ENCODE peak calls at places on chromosomes 2 and 18, in ten cellular contexts. A is mesenchymal stem cell; C is heart left ventricle; L is GM23248; J is body of pancreas; Q is ascending aorta; Z is Peyer's patch; W is CD8-positive, alpha-beta T cell; T is SK-N-SH; V is K562. D is an unnamed sample. For H3K4me1, the result is how much of the 10 kb centered on the place peaks cover.

GRCh38 chr2:74188018-74188601 is 9.4 kb upstream of the MOB1A start:
- DNase-seq in A (peak), C (peak), L (peak), J (no peak), Q (no peak), Z (no peak), W (no peak), T (no peak), V (no peak), D (no peak)

GRCh38 chr2:162711832-162712540 is 126.6 kb downstream of the KCNH7 start:
- DNase-seq in A (no peak), C (no peak), L (no peak), J (peak), Q (no peak), Z (no peak), W (no peak), T (no peak), V (no peak), D (no peak)

GRCh38 chr2:239711911-239712570 is 311.2 kb upstream of the HDAC4 start:
- DNase-seq in A (no peak), C (no peak), L (no peak), J (no peak), Q (peak), Z (peak), W (no peak), T (no peak), V (no peak), D (no peak)

GRCh38 chr18:3623769-3624545 is 174.0 kb downstream of the TGIF1 start:
- DNase-seq in A (peak), C (peak), L (peak), J (peak), Q (peak), Z (peak), W (no peak), T (peak), V (peak), D (peak)

GRCh38 chr2:27663160-27663462 is 303 bp downstream of the SUPT7L start:
- DNase-seq in A (no peak), C (no peak), L (no peak), J (no peak), Q (no peak), Z (no peak), W (no peak), T (no peak), V (no peak), D (no peak)

GRCh38 chr18:76578571-76579300 is 83.7 kb upstream of the ZNF516 start:
- DNase-seq in A (no peak), C (no peak), L (peak), J (no peak), Q (no peak), Z (no peak), W (peak), T (no peak), V (no peak), D (no peak)

GRCh38 chr2:223819891-223820290 is 17.5 kb downstream of the AP1S3 start:
- DNase-seq in A (no peak), C (no peak), L (no peak), J (no peak), Q (no peak), Z (no peak), W (no peak), T (no peak), V (no peak), D (no peak)

GRCh38 chr2:100291152-100291970 is 30.9 kb downstream of the LONRF2 start:
- DNase-seq in A (peak), C (peak), L (peak), J (peak), Q (no peak), Z (no peak), W (peak), T (peak), V (peak), D (peak)

GRCh38 chr2:120403676-120404075 is 57.7 kb downstream of the INHBB start:
- DNase-seq in A (no peak), C (no peak), L (no peak), J (no peak), Q (no peak), Z (no peak), W (no peak), T (no peak), V (no peak), D (no peak)

GRCh38 chr2:147696426-147696825 is 148.4 kb upstream of the ACVR2A start:
- DNase-seq in A (no peak), C (no peak), L (peak), J (no peak), Q (no peak), Z (no peak), W (no peak), T (no peak), V (no peak), D (no peak)

GRCh38 chr2:16125614-16126125 is 185.3 kb downstream of the MYCN start:
- DNase-seq in A (no peak), C (no peak), L (no peak), J (no peak), Q (no peak), Z (peak), W (no peak), T (no peak), V (no peak), D (no peak)

GRCh38 chr2:234241656-234242445 is 191.3 kb downstream of the SPP2 start:
- DNase-seq in A (peak), C (no peak), L (peak), J (no peak), Q (no peak), Z (no peak), W (no peak), T (no peak), V (no peak), D (no peak)

GRCh38 chr2:179336782-179337534 is 72.3 kb upstream of the SESTD1 start:
- DNase-seq in A (peak), C (peak), L (peak), J (no peak), Q (no peak), Z (no peak), W (no peak), T (no peak), V (no peak), D (no peak)

GRCh38 chr18:8990276-8991031 is 112.0 kb upstream of the NDUFV2 start:
- DNase-seq in A (no peak), C (peak), L (peak), J (peak), Q (no peak), Z (no peak), W (no peak), T (no peak), V (no peak), D (no peak)

GRCh38 chr2:240965296-240965904 is 33.0 kb upstream of the SNED1 start:
- DNase-seq in A (no peak), C (peak), L (no peak), J (no peak), Q (peak), Z (peak), W (no peak), T (peak), V (no peak), D (peak)

GRCh38 chr2:172299741-172300140 is 127.6 kb upstream of the ITGA6 start:
- DNase-seq in A (no peak), C (no peak), L (peak), J (peak), Q (no peak), Z (no peak), W (no peak), T (no peak), V (no peak), D (no peak)

GRCh38 chr2:104703669-104704068 is 150.2 kb upstream of the POU3F3 start:
- DNase-seq in A (no peak), C (no peak), L (no peak), J (no peak), Q (no peak), Z (no peak), W (no peak), T (no peak), V (no peak), D (no peak)

GRCh38 chr18:49892148-49892924 is 79.0 kb upstream of the ACAA2 start:
- DNase-seq in A (peak), C (no peak), L (no peak), J (no peak), Q (no peak), Z (no peak), W (no peak), T (no peak), V (no peak), D (no peak)

GRCh38 chr18:41144444-41144843 is 810.6 kb upstream of the PIK3C3 start:
- DNase-seq in A (peak), C (no peak), L (peak), J (no peak), Q (no peak), Z (no peak), W (no peak), T (no peak), V (no peak), D (no peak)

DNA sequence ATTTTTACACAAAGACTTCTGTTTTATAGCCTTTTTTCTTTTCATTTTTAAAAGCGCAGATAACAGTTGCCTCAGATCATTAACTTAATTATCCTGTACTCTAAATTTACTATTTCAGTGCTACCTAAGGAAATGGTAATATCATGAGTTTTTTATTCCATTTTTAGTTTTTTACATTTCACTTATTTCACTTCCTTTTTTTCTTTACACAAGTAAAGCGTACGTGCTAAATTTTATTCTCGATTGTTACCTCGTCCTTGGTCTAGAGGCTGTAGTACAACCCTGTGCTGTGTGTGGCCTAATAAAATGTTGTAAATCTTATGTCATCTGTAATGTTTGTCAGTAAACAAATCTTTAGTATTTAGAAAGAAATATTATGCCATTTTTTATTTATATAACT is 49.2 kb downstream of the CRIM1 start:
- DNase-seq in A (no peak), C (no peak), L (no peak), J (no peak), Q (no peak), Z (no peak), W (no peak), T (no peak), V (no peak), D (no peak)
- H3K4me1 ChIP-seq in A (under half), C (under half), L (half or more), J (under half), Q (under half), Z (under half), W (under half), T (under half), V (under half), D (under half)

DNA sequence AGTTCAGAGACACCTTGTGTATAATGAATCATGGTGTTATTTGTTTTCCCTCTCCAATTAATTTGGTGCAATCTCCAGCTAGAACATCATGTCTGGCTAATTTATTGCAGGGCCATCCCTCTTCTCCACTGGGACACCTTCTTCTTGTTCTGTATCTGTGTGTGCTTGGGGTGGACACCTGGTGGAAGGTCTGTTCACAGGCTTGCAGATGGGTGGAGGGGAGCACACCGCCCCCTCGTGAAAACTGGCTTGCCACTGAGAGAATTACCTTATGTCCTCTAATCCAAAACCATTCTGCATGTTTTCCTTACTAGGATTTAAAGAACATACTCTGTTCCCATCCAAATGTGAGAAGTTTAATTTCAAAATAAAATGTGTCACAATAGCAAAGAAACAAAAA is 1160.4 kb upstream of the ZEB2 start:
- DNase-seq in A (no peak), C (no peak), L (no peak), J (no peak), Q (no peak), Z (no peak), W (no peak), T (no peak), V (peak), D (no peak)
- H3K4me1 ChIP-seq in A (under half), C (under half), L (under half), J (under half), Q (under half), Z (under half), W (under half), T (under half), V (under half), D (under half)

GRCh38 chr2:160384791-160385190 is 108.8 kb downstream of the RBMS1 start:
- DNase-seq in A (no peak), C (no peak), L (no peak), J (no peak), Q (no peak), Z (no peak), W (no peak), T (no peak), V (no peak), D (no peak)
- H3K4me1 ChIP-seq in A (under half), C (half or more), L (half or more), J (under half), Q (under half), Z (under half), W (half or more), T (under half), V (under half), D (under half)

GRCh38 chr2:37773354-37773753 is 101.9 kb upstream of the CDC42EP3 start:
- DNase-seq in A (no peak), C (no peak), L (no peak), J (no peak), Q (no peak), Z (no peak), W (no peak), T (no peak), V (no peak), D (no peak)
- H3K4me1 ChIP-seq in A (under half), C (under half), L (half or more), J (under half), Q (under half), Z (under half), W (under half), T (under half), V (under half), D (under half)

GRCh38 chr2:176656776-176657140 is 387.5 kb downstream of the MTX2 start:
- DNase-seq in A (no peak), C (no peak), L (no peak), J (no peak), Q (no peak), Z (no peak), W (no peak), T (no peak), V (no peak), D (no peak)
- H3K4me1 ChIP-seq in A (under half), C (under half), L (under half), J (under half), Q (under half), Z (under half), W (under half), T (under half), V (under half), D (under half)

D was measured in adrenal gland.